ENCODE peak calls at places on chromosomes 6 and 20, in eight cellular contexts. F, E, I, H, Y, Z, P and D are unnamed samples. For H3K4me1, the result is how much of the 10 kb centered on the place peaks cover.

GRCh38 chr6:11258260-11259237 is 26.1 kb upstream of the NEDD9 start:
- DNase-seq in H (peak), Y (no peak), F (no peak), P (no peak), Z (no peak), E (no peak), I (no peak), D (no peak)

GRCh38 chr6:167660944-167661343 is 165.8 kb upstream of the AFDN start:
- DNase-seq in Y (no peak), F (no peak), P (no peak), Z (no peak), I (no peak), H (no peak), E (no peak), D (no peak)

GRCh38 chr20:9360427-9360826 is 154.0 kb upstream of the LAMP5 start:
- DNase-seq in Y (no peak), P (no peak), E (no peak), I (no peak), H (no peak), Z (no peak), F (no peak), D (no peak)

GRCh38 chr20:53001502-53002301 is 29.5 kb downstream of the TSHZ2 start:
- DNase-seq in F (no peak), P (no peak), I (no peak), H (no peak), Y (no peak), Z (no peak), E (no peak), D (no peak)

GRCh38 chr6:122752493-122752892 is 27.0 kb upstream of the FABP7 start:
- DNase-seq in F (no peak), Y (no peak), Z (no peak), H (no peak), P (no peak), E (no peak), I (no peak), D (no peak)

GRCh38 chr6:121770943-121771342 is 335.5 kb downstream of the GJA1 start:
- DNase-seq in E (no peak), Z (no peak), P (no peak), H (no peak), F (no peak), I (no peak), Y (no peak), D (no peak)

GRCh38 chr6:2999005-2999620 is 581 bp upstream of the NQO2 start:
- DNase-seq in Y (peak), F (peak), Z (no peak), P (peak), E (no peak), I (no peak), H (no peak), D (peak)

GRCh38 chr6:28553986-28554881 is 28.6 kb downstream of the GPX5 start:
- DNase-seq in E (no peak), Y (no peak), P (no peak), I (no peak), H (no peak), F (peak), Z (no peak), D (no peak)

GRCh38 chr6:132174919-132175318 is 223.7 kb upstream of the CCN2 start:
- DNase-seq in H (no peak), Y (no peak), Z (no peak), P (no peak), F (no peak), I (no peak), E (no peak), D (no peak)

GRCh38 chr20:6051505-6051904 is 2.4 kb downstream of the LRRN4 start:
- DNase-seq in E (no peak), Z (no peak), Y (no peak), H (no peak), P (no peak), I (no peak), F (no peak), D (no peak)

GRCh38 chr20:33490023-33490933 is at the start of gene CBFA2T2:
- DNase-seq in Y (peak), F (peak), H (no peak), Z (peak), E (no peak), P (no peak), I (no peak), D (peak)

GRCh38 chr20:49534314-49534713 is 33.6 kb downstream of the PTGIS start:
- DNase-seq in Y (no peak), H (peak), I (peak), E (peak), Z (no peak), F (peak), P (peak), D (no peak)

GRCh38 chr6:97053643-97054411 is 129.3 kb downstream of the KLHL32 start:
- DNase-seq in F (no peak), P (no peak), H (no peak), Y (no peak), E (no peak), Z (no peak), I (no peak), D (no peak)

GRCh38 chr6:2264932-2265331 is 19.5 kb upstream of the GMDS start:
- DNase-seq in Z (no peak), E (no peak), F (no peak), I (no peak), H (no peak), Y (no peak), P (no peak), D (no peak)

GRCh38 chr6:36692220-36692619 is 5.4 kb upstream of the RAB44 start:
- DNase-seq in F (no peak), P (peak), I (no peak), Y (no peak), E (no peak), H (no peak), Z (no peak), D (no peak)

GRCh38 chr6:27280064-27280539 is 32.0 kb downstream of the POM121L2 start:
- DNase-seq in H (no peak), I (no peak), Z (no peak), P (no peak), F (no peak), E (no peak), Y (no peak), D (no peak)

GRCh38 chr20:13800728-13801134 is 15.9 kb downstream of the NDUFAF5 start:
- DNase-seq in H (no peak), Y (peak), E (peak), F (peak), Z (peak), I (peak), P (peak), D (peak)

GRCh38 chr6:112909781-112910180 is 562.7 kb downstream of the RFPL4B start:
- DNase-seq in Y (no peak), H (no peak), E (no peak), I (no peak), Z (no peak), P (no peak), F (no peak), D (no peak)

GRCh38 chr6:100378576-100378975 is 86.1 kb downstream of the SIM1 start:
- DNase-seq in Z (no peak), I (no peak), H (no peak), P (no peak), F (no peak), Y (no peak), E (no peak), D (no peak)

GRCh38 chr6:54493138-54493537 is 184.9 kb downstream of the TINAG start:
- DNase-seq in F (no peak), E (no peak), Z (no peak), P (no peak), Y (no peak), I (no peak), H (no peak), D (no peak)

GRCh38 chr6:151443911-151444621 is 7.9 kb downstream of the RMND1 start:
- DNase-seq in Y (no peak), E (no peak), P (no peak), F (no peak), I (no peak), Z (no peak), H (no peak), D (no peak)

GRCh38 chr20:62011403-62011791 is 54.3 kb downstream of the TAF4 start:
- DNase-seq in H (no peak), F (no peak), I (no peak), E (no peak), Y (no peak), Z (no peak), P (no peak), D (no peak)

GRCh38 chr6:165229216-165229615 is 80.2 kb downstream of the C6orf118 start:
- DNase-seq in E (no peak), P (no peak), F (no peak), Y (no peak), H (no peak), Z (no peak), I (no peak), D (no peak)

GRCh38 chr6:97437087-97437486 is 154.1 kb upstream of the MMS22L start:
- DNase-seq in F (no peak), I (no peak), H (no peak), Y (no peak), P (no peak), Z (no peak), E (no peak), D (no peak)

GRCh38 chr6:109456283-109456583 is 661 bp upstream of the MICAL1 start:
- DNase-seq in P (peak), Z (no peak), Y (no peak), E (no peak), F (peak), H (no peak), I (no peak), D (no peak)
- H3K4me1 ChIP-seq in P (half or more), Z (under half), Y (under half), E (under half), F (under half), H (half or more), I (under half), D (under half)

DNA sequence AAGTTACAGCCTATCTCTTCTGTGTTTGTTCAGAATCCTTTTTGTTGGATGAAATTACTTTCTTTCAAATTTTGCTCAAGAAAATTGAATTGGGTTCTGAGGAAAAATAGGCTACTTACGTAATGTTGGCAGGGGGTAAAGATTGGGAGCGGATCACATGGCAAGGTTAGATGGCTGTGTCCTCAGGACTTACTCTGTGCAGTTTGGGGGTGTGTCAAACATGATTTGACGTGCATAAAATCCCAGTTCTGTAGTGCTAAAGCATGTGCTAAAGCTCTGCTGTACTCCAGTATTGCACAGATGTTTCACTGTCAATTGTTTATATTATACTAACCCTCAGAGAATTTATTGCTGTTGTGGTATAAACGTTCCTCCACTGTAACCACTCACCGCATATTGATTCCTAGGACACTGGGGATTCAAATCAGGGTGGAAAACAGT is 2.6 kb downstream of the NT5E start:
- DNase-seq in P (no peak), F (no peak), H (no peak), Z (no peak), Y (no peak), E (no peak), I (no peak), D (no peak)
- H3K4me3 ChIP-seq in P (no peak), F (no peak), H (no peak), Z (peak), Y (peak), E (peak), I (no peak), D (peak)

DNA sequence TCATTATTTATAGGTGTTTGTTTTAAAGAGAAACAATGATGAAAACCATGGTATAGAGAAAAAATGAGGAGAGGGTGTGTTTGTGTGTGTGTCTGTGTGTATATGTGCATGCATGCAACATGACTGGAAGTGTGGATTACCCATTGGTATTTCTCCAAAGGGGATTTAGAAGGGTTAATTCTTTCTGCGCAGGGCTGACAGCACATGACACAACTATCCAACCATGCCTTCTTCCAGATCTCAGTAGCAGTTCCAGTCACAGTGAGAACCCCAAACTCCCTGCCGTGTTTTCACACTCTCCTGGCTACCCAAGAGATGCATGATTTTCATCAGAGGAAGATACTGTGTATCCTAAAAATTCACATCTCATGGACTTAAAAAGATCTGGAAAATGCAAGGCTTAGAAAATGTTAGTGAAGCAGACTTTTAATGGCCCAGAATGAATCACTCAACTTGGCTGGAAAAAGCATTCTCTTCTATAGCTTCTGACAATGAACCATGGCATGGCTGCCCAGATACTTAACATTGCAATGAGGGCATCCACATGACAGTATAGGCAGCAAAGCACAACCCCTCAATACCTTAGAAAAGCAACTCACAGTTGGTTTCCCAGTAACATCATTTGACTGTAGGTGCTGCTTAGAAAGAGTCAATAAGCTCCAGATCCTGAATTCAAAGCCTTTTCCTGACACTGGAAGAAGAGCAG is 155.6 kb downstream of the EYA4 start:
- DNase-seq in Y (no peak), I (no peak), H (no peak), Z (no peak), E (no peak), P (no peak), F (no peak), D (no peak)
- H3K4me1 ChIP-seq in Y (under half), I (under half), H (under half), Z (under half), E (under half), P (under half), F (under half), D (under half)

GRCh38 chr6:7146079-7146828 is 38.5 kb downstream of the RREB1 start:
- DNase-seq in Z (no peak), H (no peak), F (peak), E (peak), Y (peak), P (peak), I (peak), D (no peak)
- H3K4me3 ChIP-seq in Z (peak), H (peak), F (no peak), E (no peak), Y (peak), P (no peak), I (no peak), D (peak)

DNA sequence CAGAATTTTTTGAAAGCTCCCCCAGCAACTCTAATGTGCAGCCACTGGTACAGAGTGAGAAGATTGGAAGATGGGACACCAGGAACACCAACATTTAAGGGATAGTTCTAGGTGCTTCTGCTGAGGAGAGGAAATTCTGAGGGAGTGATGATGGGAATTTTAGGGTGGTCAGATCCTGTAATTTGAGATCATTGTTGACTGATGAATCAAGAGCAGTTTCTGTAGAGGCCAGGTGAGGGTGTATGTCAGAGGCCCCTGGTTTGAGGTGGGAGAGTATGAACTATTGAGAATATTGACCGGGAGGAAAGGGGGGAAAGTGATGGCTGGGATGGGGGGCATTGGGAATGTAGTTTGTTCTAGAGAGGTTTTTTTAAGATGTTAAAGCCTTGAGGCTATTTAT is 47.2 kb downstream of the PTPRA start:
- DNase-seq in E (no peak), I (no peak), F (no peak), Y (no peak), P (no peak), Z (no peak), H (no peak), D (no peak)
- H3K4me1 ChIP-seq in E (under half), I (under half), F (under half), Y (under half), P (under half), Z (under half), H (under half), D (under half)

DNA sequence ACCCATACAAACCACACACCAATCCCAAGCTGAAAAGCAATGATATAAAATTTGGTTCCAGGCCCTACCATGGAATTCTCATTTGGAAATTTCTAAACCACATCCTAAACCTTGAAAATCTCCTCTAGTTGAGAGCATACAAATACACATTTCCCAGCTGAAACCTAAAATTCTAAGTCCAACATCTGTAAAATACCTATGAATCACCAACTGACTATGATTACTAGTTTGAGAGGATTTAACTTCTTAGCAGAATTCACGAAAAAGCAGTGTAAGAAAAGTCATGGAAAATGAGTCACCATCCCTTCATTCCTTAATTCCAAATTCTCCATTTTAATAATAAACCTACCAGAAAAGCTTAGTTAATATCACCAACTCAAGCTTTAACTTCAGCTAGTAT is 15.4 kb downstream of the RANBP9 start:
- DNase-seq in H (no peak), Z (no peak), I (no peak), F (no peak), Y (no peak), E (no peak), P (no peak), D (no peak)
- H3K4me3 ChIP-seq in H (no peak), Z (no peak), I (no peak), F (no peak), Y (no peak), E (no peak), P (no peak), D (no peak)

DNA sequence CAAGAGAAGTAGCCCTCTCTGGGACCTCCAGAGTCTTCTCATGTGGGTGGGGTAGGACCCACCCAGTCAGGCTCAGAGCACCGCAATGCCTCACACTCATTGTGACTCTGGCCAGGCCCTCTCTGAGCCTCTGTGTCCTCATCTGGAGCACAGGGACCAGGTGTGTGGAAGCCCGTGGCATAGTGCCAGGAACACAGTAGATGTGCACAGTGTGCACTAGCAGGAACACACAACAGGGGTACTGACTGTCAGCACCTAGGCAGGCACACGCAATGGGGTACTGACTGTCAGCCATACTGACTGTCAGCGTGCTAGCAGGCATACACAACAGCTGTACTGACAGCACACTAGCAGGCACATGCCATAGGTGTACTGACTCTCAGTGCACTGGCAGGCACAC is 2.0 kb upstream of the STMN3 start:
- DNase-seq in I (no peak), E (no peak), H (no peak), F (no peak), Z (no peak), P (no peak), Y (no peak), D (no peak)
- H3K4me1 ChIP-seq in I (under half), E (under half), H (under half), F (under half), Z (under half), P (half or more), Y (under half), D (under half)

DNA sequence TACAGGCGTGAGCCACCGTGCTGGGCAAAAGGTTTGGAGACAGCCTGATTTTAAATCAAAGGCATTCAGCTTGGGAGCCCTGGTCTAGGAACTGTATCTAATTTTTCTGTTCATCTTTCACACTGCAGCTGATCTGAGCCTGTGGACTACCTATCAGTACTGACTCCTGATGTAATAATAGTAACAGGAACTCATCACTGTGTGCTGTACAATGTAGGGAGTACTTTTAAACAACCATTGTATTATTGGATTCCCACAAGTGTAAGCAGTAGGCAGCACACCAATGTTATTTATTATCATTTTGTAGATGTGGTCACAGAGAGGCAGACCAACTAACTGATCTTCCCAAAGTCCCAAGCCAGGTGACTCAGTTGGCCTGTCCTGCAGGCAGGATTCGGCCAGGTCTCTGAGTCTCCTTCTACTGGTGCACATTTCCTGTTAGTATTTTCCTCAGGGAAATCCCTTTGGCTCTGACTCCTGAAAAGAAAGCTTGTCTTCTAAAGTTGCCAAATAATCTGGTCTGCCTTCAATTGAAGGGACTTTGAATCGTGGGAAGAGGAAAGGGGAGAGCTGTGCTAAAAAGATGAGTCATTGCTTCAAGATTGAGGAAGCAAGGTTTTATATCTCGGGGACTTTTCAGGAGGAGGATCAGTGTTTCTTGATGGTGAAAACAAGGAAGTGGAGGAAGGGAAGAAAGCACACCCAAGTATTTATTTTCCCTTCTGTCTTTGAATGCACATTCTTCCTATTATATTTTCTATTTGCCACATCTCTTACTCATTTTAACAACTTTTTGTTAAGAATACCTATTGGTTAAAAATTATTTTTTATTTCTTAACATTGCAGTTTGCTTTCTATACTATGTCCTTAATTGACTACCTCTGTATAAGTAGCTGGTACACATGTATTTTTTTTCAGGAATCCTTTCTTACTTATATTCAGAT is 14.6 kb upstream of the IFNGR1 start:
- DNase-seq in Z (no peak), P (no peak), F (no peak), H (no peak), E (peak), I (peak), Y (peak), D (no peak)
- H3K4me3 ChIP-seq in Z (no peak), P (no peak), F (no peak), H (no peak), E (no peak), I (no peak), Y (no peak), D (peak)